ENCODE peak calls at places on chromosomes 11 and 22, in eight cellular contexts. Z is RPMI7951, T is SW480, I is fibroblast of lung, G is AG08396, E is ELR, P is T-helper 17 cell, H is germinal center. Y is an unnamed sample.

GRCh38 chr22:30290679-30291333 is 1.5 kb upstream of the CASTOR1 start:
- DNase-seq in Z (peak; percentile 75), T (peak; percentile 68), I (peak; percentile 69), G (peak; percentile 59), E (peak; percentile 76), P (no peak), H (peak; percentile 30), Y (peak; percentile 66)

GRCh38 chr11:1202776-1203504 is 19.9 kb upstream of the MUC5B start:
- DNase-seq in Z (peak; percentile 23), T (peak; percentile 13), I (peak; percentile 9), G (peak; percentile 94), E (peak; percentile 45), P (peak; percentile 44), H (peak; percentile 83), Y (peak; percentile 82)

GRCh38 chr11:67646535-67647336 is 3.8 kb downstream of the ACY3 start:
- DNase-seq in Z (no peak), T (peak; percentile 66), I (no peak), G (no peak), E (no peak), P (no peak), H (peak; percentile 71), Y (no peak)

GRCh38 chr11:34052608-34053160 is 1.2 kb downstream of the CAPRIN1 start:
- DNase-seq in Z (no peak), T (no peak), I (no peak), G (peak; percentile 6), E (peak; percentile 37), P (peak; percentile 17), H (peak; percentile 18), Y (no peak)

GRCh38 chr11:70509476-70509875 is 111.1 kb downstream of the CTTN start:
- DNase-seq in Z (no peak), T (no peak), I (no peak), G (no peak), E (no peak), P (no peak), H (no peak), Y (no peak)

GRCh38 chr11:130160460-130161090 is 993 bp downstream of the ST14 start:
- DNase-seq in Z (no peak), T (no peak), I (no peak), G (no peak), E (no peak), P (no peak), H (no peak), Y (no peak)

GRCh38 chr11:10109836-10110235 is 184.2 kb downstream of the SBF2 start:
- DNase-seq in Z (peak; percentile 34), T (no peak), I (peak; percentile 93), G (peak; percentile 36), E (no peak), P (no peak), H (no peak), Y (peak; percentile 69)

GRCh38 chr11:59197990-59198389 is 14.7 kb downstream of the MPEG1 start:
- DNase-seq in Z (peak; percentile 74), T (no peak), I (peak; percentile 71), G (peak; percentile 74), E (no peak), P (no peak), H (no peak), Y (peak; percentile 89)

GRCh38 chr11:76699461-76700091 is 29.0 kb upstream of the LRRC32 start:
- DNase-seq in Z (peak; percentile 72), T (no peak), I (no peak), G (no peak), E (peak; percentile 54), P (no peak), H (no peak), Y (no peak)

GRCh38 chr22:38441620-38442287 is 13.2 kb downstream of the KCNJ4 start:
- DNase-seq in Z (no peak), T (no peak), I (no peak), G (no peak), E (no peak), P (no peak), H (no peak), Y (no peak)

GRCh38 chr22:29200901-29201300 is 4.8 kb upstream of the EMID1 start:
- DNase-seq in Z (no peak), T (no peak), I (no peak), G (no peak), E (no peak), P (no peak), H (no peak), Y (no peak)

GRCh38 chr11:64694821-64695365 is 28.1 kb downstream of the NRXN2 start:
- DNase-seq in Z (no peak), T (no peak), I (no peak), G (no peak), E (no peak), P (no peak), H (peak; percentile 65), Y (no peak)

GRCh38 chr22:47605886-47606285 is 843.4 kb downstream of the TBC1D22A start:
- DNase-seq in Z (no peak), T (no peak), I (no peak), G (no peak), E (no peak), P (no peak), H (no peak), Y (no peak)

GRCh38 chr22:27868738-27869282 is 50.2 kb downstream of the PITPNB start:
- DNase-seq in Z (no peak), T (no peak), I (no peak), G (no peak), E (no peak), P (no peak), H (no peak), Y (no peak)

GRCh38 chr11:2713721-2714462 is 14.1 kb upstream of the KCNQ1OT1 start:
- DNase-seq in Z (no peak), T (no peak), I (no peak), G (no peak), E (no peak), P (no peak), H (no peak), Y (no peak)

GRCh38 chr11:8207080-8208000 is 38.5 kb upstream of the RIC3 start:
- DNase-seq in Z (peak; percentile 5), T (no peak), I (no peak), G (no peak), E (peak; percentile 60), P (no peak), H (no peak), Y (no peak)

GRCh38 chr11:95586681-95587080 is 202.9 kb downstream of the FAM76B start:
- DNase-seq in Z (no peak), T (no peak), I (no peak), G (no peak), E (no peak), P (no peak), H (no peak), Y (no peak)

GRCh38 chr22:24140357-24140756 is 40.9 kb upstream of the SUSD2 start:
- DNase-seq in Z (no peak), T (no peak), I (peak; percentile 16), G (no peak), E (no peak), P (no peak), H (no peak), Y (no peak)

GRCh38 chr11:36500315-36500721 is 9.8 kb downstream of the TRAF6 start:
- DNase-seq in Z (peak; percentile 90), T (peak; percentile 69), I (peak; percentile 89), G (peak; percentile 72), E (peak; percentile 96), P (no peak), H (no peak), Y (peak; percentile 90)

GRCh38 chr11:111363985-111364384 is 15.1 kb downstream of the POU2AF1 start:
- DNase-seq in Z (no peak), T (no peak), I (no peak), G (no peak), E (no peak), P (no peak), H (no peak), Y (no peak)

GRCh38 chr11:9489366-9489765 is 28.6 kb downstream of the ZNF143 start:
- DNase-seq in Z (peak; percentile 6), T (no peak), I (peak; percentile 57), G (peak; percentile 54), E (peak; percentile 79), P (no peak), H (no peak), Y (peak; percentile 81)

GRCh38 chr22:24459911-24460310 is 32.5 kb downstream of the ADORA2A start:
- DNase-seq in Z (no peak), T (no peak), I (no peak), G (no peak), E (no peak), P (no peak), H (no peak), Y (no peak)

GRCh38 chr11:114813216-114813615 is 134.9 kb downstream of the NXPE2 start:
- DNase-seq in Z (no peak), T (no peak), I (no peak), G (no peak), E (no peak), P (no peak), H (no peak), Y (no peak)

GRCh38 chr11:4606231-4607015 is 1.6 kb downstream of the TRIM68 start:
- DNase-seq in Z (peak; percentile 14), T (no peak), I (peak; percentile 44), G (no peak), E (no peak), P (no peak), H (no peak), Y (no peak)

GRCh38 chr11:109945626-109946321 is 147.4 kb upstream of the ZC3H12C start:
- DNase-seq in Z (no peak), T (no peak), I (no peak), G (no peak), E (no peak), P (no peak), H (no peak), Y (no peak)

GRCh38 chr22:49827853-49828598 is at the start of gene BRD1:
- DNase-seq in Z (peak; percentile 67), T (peak; percentile 31), I (peak; percentile 56), G (peak; percentile 88), E (peak; percentile 77), P (peak; percentile 39), H (peak; percentile 57), Y (peak; percentile 72)

GRCh38 chr22:49100764-49101163 is 726.9 kb downstream of the BRD1 start:
- DNase-seq in Z (no peak), T (no peak), I (no peak), G (no peak), E (no peak), P (no peak), H (no peak), Y (no peak)

GRCh38 chr22:17230239-17230638 is 11.0 kb upstream of the ADA2 start:
- DNase-seq in Z (no peak), T (no peak), I (no peak), G (no peak), E (no peak), P (no peak), H (no peak), Y (no peak)

GRCh38 chr11:57792060-57792541 is 30.5 kb downstream of the CTNND1 start:
- DNase-seq in Z (peak; percentile 28), T (no peak), I (peak; percentile 42), G (no peak), E (no peak), P (peak; percentile 81), H (peak; percentile 63), Y (no peak)

GRCh38 chr11:76670475-76671235 is at the start of gene LRRC32:
- DNase-seq in Z (no peak), T (no peak), I (no peak), G (peak; percentile 58), E (peak; percentile 18), P (no peak), H (no peak), Y (peak; percentile 30)

GRCh38 chr11:116837231-116838091 is at the start of gene APOA1:
- DNase-seq in Z (no peak), T (no peak), I (no peak), G (no peak), E (no peak), P (no peak), H (no peak), Y (no peak)

GRCh38 chr22:36311386-36312085 is 58.6 kb downstream of the APOL1 start:
- DNase-seq in Z (peak; percentile 54), T (peak; percentile 71), I (no peak), G (no peak), E (peak; percentile 67), P (no peak), H (no peak), Y (no peak)

GRCh38 chr11:60343094-60343704 is 16.1 kb downstream of the MS4A6E start:
- DNase-seq in Z (peak; percentile 13), T (peak; percentile 8), I (peak; percentile 0), G (no peak), E (peak; percentile 52), P (no peak), H (peak; percentile 54), Y (no peak)

Y was measured in AG08395.